ENCODE peak calls at places on chromosomes 12 and 14, in ten cellular contexts. R is NCI-H1417; G is CD8-positive, alpha-beta memory T cell; F is endodermal cell; E is cardiac fibroblast; T is psoas muscle; H is GM20000; J is adrenal gland; P is iris pigment epithelial cell; O is omental fat pad. S is an unnamed sample.

GRCh38 chr14:101855958-101856357 is 94.4 kb downstream of the PPP2R5C start:
- DNase-seq in R (peak; percentile 10), G (no peak), F (no peak), E (no peak), T (no peak), H (no peak), J (no peak), P (no peak), O (no peak), S (no peak)

GRCh38 chr14:40122978-40123648 is 690.9 kb upstream of the FBXO33 start:
- DNase-seq in R (no peak), G (no peak), F (no peak), E (no peak), T (no peak), H (no peak), J (no peak), P (no peak), O (no peak), S (no peak)

GRCh38 chr12:77229640-77230442 is 164.5 kb upstream of the E2F7 start:
- DNase-seq in R (no peak), G (no peak), F (no peak), E (peak; percentile 82), T (no peak), H (no peak), J (no peak), P (peak; percentile 10), O (no peak), S (no peak)

GRCh38 chr14:99387880-99388279 is 92.8 kb downstream of the SETD3 start:
- DNase-seq in R (no peak), G (no peak), F (no peak), E (no peak), T (no peak), H (no peak), J (no peak), P (no peak), O (no peak), S (no peak)

GRCh38 chr12:127393896-127394295 is 873.1 kb upstream of the TMEM132C start:
- DNase-seq in R (no peak), G (no peak), F (no peak), E (peak; percentile 3), T (no peak), H (no peak), J (no peak), P (peak; percentile 66), O (no peak), S (no peak)

GRCh38 chr12:92466391-92467305 is 236.1 kb upstream of the PLEKHG7 start:
- DNase-seq in R (no peak), G (no peak), F (peak; percentile 58), E (no peak), T (peak; percentile 21), H (no peak), J (no peak), P (peak; percentile 9), O (no peak), S (no peak)

GRCh38 chr12:64826234-64826633 is 1.8 kb downstream of the TBC1D30 start:
- DNase-seq in R (peak; percentile 92), G (no peak), F (peak; percentile 95), E (peak; percentile 47), T (peak; percentile 46), H (peak; percentile 68), J (peak; percentile 78), P (peak; percentile 59), O (no peak), S (no peak)

GRCh38 chr14:70808023-70808401 is 1.3 kb downstream of the MAP3K9 start:
- DNase-seq in R (peak; percentile 77), G (peak; percentile 43), F (no peak), E (no peak), T (no peak), H (peak; percentile 76), J (peak; percentile 25), P (peak; percentile 30), O (no peak), S (no peak)

GRCh38 chr12:99611590-99611989 is 36.0 kb upstream of the GARIN6 start:
- DNase-seq in R (no peak), G (no peak), F (no peak), E (no peak), T (no peak), H (no peak), J (no peak), P (peak; percentile 3), O (no peak), S (no peak)

GRCh38 chr12:20398720-20399119 is 30.4 kb downstream of the PDE3A start:
- DNase-seq in R (no peak), G (no peak), F (no peak), E (no peak), T (no peak), H (no peak), J (no peak), P (no peak), O (no peak), S (no peak)

GRCh38 chr12:64571346-64571745 is 38.9 kb upstream of the RASSF3 start:
- DNase-seq in R (no peak), G (no peak), F (no peak), E (no peak), T (no peak), H (no peak), J (no peak), P (no peak), O (no peak), S (no peak)

GRCh38 chr14:104979758-104980591 is 1.8 kb upstream of the AHNAK2 start:
- DNase-seq in R (no peak), G (no peak), F (peak; percentile 48), E (peak; percentile 60), T (peak; percentile 78), H (no peak), J (peak; percentile 94), P (peak; percentile 56), O (no peak), S (no peak)

GRCh38 chr14:69643430-69644200 is 32.2 kb downstream of the SUSD6 start:
- DNase-seq in R (peak; percentile 98), G (no peak), F (no peak), E (no peak), T (peak; percentile 64), H (no peak), J (peak; percentile 81), P (peak; percentile 81), O (peak; percentile 64), S (peak; percentile 49)

GRCh38 chr12:117045175-117045997 is 53.8 kb downstream of the TESC start:
- DNase-seq in R (peak; percentile 99), G (no peak), F (peak; percentile 66), E (no peak), T (no peak), H (no peak), J (no peak), P (no peak), O (no peak), S (no peak)

GRCh38 chr12:45934956-45935355 is 55.4 kb downstream of the SCAF11 start:
- DNase-seq in R (peak; percentile 91), G (no peak), F (no peak), E (no peak), T (no peak), H (no peak), J (no peak), P (no peak), O (no peak), S (no peak)

GRCh38 chr12:14950421-14950820 is 11.0 kb downstream of the ARHGDIB start:
- DNase-seq in R (no peak), G (no peak), F (no peak), E (no peak), T (no peak), H (peak; percentile 26), J (no peak), P (no peak), O (no peak), S (no peak)

GRCh38 chr12:127640181-127640886 is 626.6 kb upstream of the TMEM132C start:
- DNase-seq in R (no peak), G (no peak), F (no peak), E (no peak), T (no peak), H (no peak), J (no peak), P (no peak), O (no peak), S (no peak)

GRCh38 chr14:34461334-34462131 is 507 bp downstream of the SPTSSA start:
- DNase-seq in R (peak; percentile 82), G (peak; percentile 13), F (peak; percentile 87), E (peak; percentile 55), T (peak; percentile 55), H (no peak), J (peak; percentile 68), P (peak; percentile 42), O (peak; percentile 24), S (no peak)

GRCh38 chr14:32933943-32934890 is 4.5 kb upstream of the NPAS3 start:
- DNase-seq in R (peak; percentile 87), G (no peak), F (peak; percentile 82), E (peak; percentile 35), T (peak; percentile 17), H (peak; percentile 34), J (peak; percentile 46), P (peak; percentile 34), O (no peak), S (no peak)

GRCh38 chr14:35383569-35384385 is 20.8 kb downstream of the NFKBIA start:
- DNase-seq in R (no peak), G (no peak), F (no peak), E (no peak), T (no peak), H (no peak), J (no peak), P (no peak), O (no peak), S (no peak)

GRCh38 chr12:66755727-66756395 is 77.0 kb upstream of the GRIP1 start:
- DNase-seq in R (no peak), G (no peak), F (no peak), E (no peak), T (no peak), H (no peak), J (no peak), P (no peak), O (no peak), S (no peak)